ENCODE peak calls at places on chromosomes 2 and 18, in eight cellular contexts. One of them, this sample, is unnamed.

GRCh38 chr2:47735046-47735445 is 47.9 kb upstream of the MSH6 start:
- DNase-seq in NCI-H1105: no peak
- DNase-seq in stimulated activated CD4-positive, alpha-beta T cell treated with anti-CD3 and anti-CD28 coated beads, Interleukin-1b, Interleukin-23, amount 100 ng/mL, for 24 hours: no peak
- DNase-seq in NCI-H146: no peak
- DNase-seq in iris pigment epithelial cell: no peak
- DNase-seq in IMR-90: no peak
- DNase-seq in cerebellar nuclear complex: no peak
- DNase-seq in T-helper 9 cell: no peak
- DNase-seq in this sample: no peak

GRCh38 chr2:10260130-10260529 is 42.6 kb upstream of the HPCAL1 start:
- DNase-seq in NCI-H1105: no peak
- DNase-seq in stimulated activated CD4-positive, alpha-beta T cell treated with anti-CD3 and anti-CD28 coated beads, Interleukin-1b, Interleukin-23, amount 100 ng/mL, for 24 hours: no peak
- DNase-seq in NCI-H146: peak; percentile 37
- DNase-seq in iris pigment epithelial cell: no peak
- DNase-seq in IMR-90: no peak
- DNase-seq in cerebellar nuclear complex: no peak
- DNase-seq in T-helper 9 cell: no peak
- DNase-seq in this sample: no peak

GRCh38 chr2:31254237-31255203 is 20.6 kb downstream of the EHD3 start:
- DNase-seq in NCI-H1105: no peak
- DNase-seq in stimulated activated CD4-positive, alpha-beta T cell treated with anti-CD3 and anti-CD28 coated beads, Interleukin-1b, Interleukin-23, amount 100 ng/mL, for 24 hours: no peak
- DNase-seq in NCI-H146: no peak
- DNase-seq in iris pigment epithelial cell: no peak
- DNase-seq in IMR-90: no peak
- DNase-seq in cerebellar nuclear complex: no peak
- DNase-seq in T-helper 9 cell: no peak
- DNase-seq in this sample: no peak

GRCh38 chr18:68499141-68499540 is 215.8 kb downstream of the TMX3 start:
- DNase-seq in NCI-H1105: no peak
- DNase-seq in stimulated activated CD4-positive, alpha-beta T cell treated with anti-CD3 and anti-CD28 coated beads, Interleukin-1b, Interleukin-23, amount 100 ng/mL, for 24 hours: no peak
- DNase-seq in NCI-H146: no peak
- DNase-seq in iris pigment epithelial cell: no peak
- DNase-seq in IMR-90: no peak
- DNase-seq in cerebellar nuclear complex: no peak
- DNase-seq in T-helper 9 cell: no peak
- DNase-seq in this sample: no peak

GRCh38 chr2:64488050-64488974 is 34.4 kb downstream of the LGALSL start:
- DNase-seq in NCI-H1105: peak; percentile 43
- DNase-seq in stimulated activated CD4-positive, alpha-beta T cell treated with anti-CD3 and anti-CD28 coated beads, Interleukin-1b, Interleukin-23, amount 100 ng/mL, for 24 hours: peak; percentile 74
- DNase-seq in NCI-H146: peak; percentile 52
- DNase-seq in iris pigment epithelial cell: peak; percentile 41
- DNase-seq in IMR-90: peak; percentile 42
- DNase-seq in cerebellar nuclear complex: no peak
- DNase-seq in T-helper 9 cell: peak; percentile 81
- DNase-seq in this sample: peak; percentile 59

GRCh38 chr2:121648611-121649401 is 456 bp downstream of the CLASP1 start:
- DNase-seq in NCI-H1105: peak; percentile 37
- DNase-seq in stimulated activated CD4-positive, alpha-beta T cell treated with anti-CD3 and anti-CD28 coated beads, Interleukin-1b, Interleukin-23, amount 100 ng/mL, for 24 hours: peak; percentile 35
- DNase-seq in NCI-H146: peak; percentile 86
- DNase-seq in iris pigment epithelial cell: peak; percentile 78
- DNase-seq in IMR-90: peak; percentile 65
- DNase-seq in cerebellar nuclear complex: no peak
- DNase-seq in T-helper 9 cell: peak; percentile 36
- DNase-seq in this sample: peak; percentile 65

GRCh38 chr2:180999274-180999964 is 19.0 kb downstream of the UBE2E3 start:
- DNase-seq in NCI-H1105: no peak
- DNase-seq in stimulated activated CD4-positive, alpha-beta T cell treated with anti-CD3 and anti-CD28 coated beads, Interleukin-1b, Interleukin-23, amount 100 ng/mL, for 24 hours: no peak
- DNase-seq in NCI-H146: no peak
- DNase-seq in iris pigment epithelial cell: peak; percentile 71
- DNase-seq in IMR-90: no peak
- DNase-seq in cerebellar nuclear complex: no peak
- DNase-seq in T-helper 9 cell: no peak
- DNase-seq in this sample: no peak

GRCh38 chr2:226063704-226064390 is 664.3 kb downstream of the NYAP2 start:
- DNase-seq in NCI-H1105: no peak
- DNase-seq in stimulated activated CD4-positive, alpha-beta T cell treated with anti-CD3 and anti-CD28 coated beads, Interleukin-1b, Interleukin-23, amount 100 ng/mL, for 24 hours: no peak
- DNase-seq in NCI-H146: no peak
- DNase-seq in iris pigment epithelial cell: peak; percentile 55
- DNase-seq in IMR-90: peak; percentile 69
- DNase-seq in cerebellar nuclear complex: no peak
- DNase-seq in T-helper 9 cell: no peak
- DNase-seq in this sample: peak; percentile 44

GRCh38 chr18:7329036-7329435 is 98.1 kb downstream of the LRRC30 start:
- DNase-seq in NCI-H1105: no peak
- DNase-seq in stimulated activated CD4-positive, alpha-beta T cell treated with anti-CD3 and anti-CD28 coated beads, Interleukin-1b, Interleukin-23, amount 100 ng/mL, for 24 hours: no peak
- DNase-seq in NCI-H146: no peak
- DNase-seq in iris pigment epithelial cell: peak; percentile 61
- DNase-seq in IMR-90: no peak
- DNase-seq in cerebellar nuclear complex: no peak
- DNase-seq in T-helper 9 cell: no peak
- DNase-seq in this sample: no peak

GRCh38 chr2:159832858-159833257 is 34.9 kb upstream of the CD302 start:
- DNase-seq in NCI-H1105: no peak
- DNase-seq in stimulated activated CD4-positive, alpha-beta T cell treated with anti-CD3 and anti-CD28 coated beads, Interleukin-1b, Interleukin-23, amount 100 ng/mL, for 24 hours: no peak
- DNase-seq in NCI-H146: no peak
- DNase-seq in iris pigment epithelial cell: no peak
- DNase-seq in IMR-90: no peak
- DNase-seq in cerebellar nuclear complex: no peak
- DNase-seq in T-helper 9 cell: no peak
- DNase-seq in this sample: no peak

GRCh38 chr2:30362468-30363081 is 84.5 kb upstream of the LCLAT1 start:
- DNase-seq in NCI-H1105: no peak
- DNase-seq in stimulated activated CD4-positive, alpha-beta T cell treated with anti-CD3 and anti-CD28 coated beads, Interleukin-1b, Interleukin-23, amount 100 ng/mL, for 24 hours: no peak
- DNase-seq in NCI-H146: no peak
- DNase-seq in iris pigment epithelial cell: peak; percentile 22
- DNase-seq in IMR-90: peak; percentile 70
- DNase-seq in cerebellar nuclear complex: no peak
- DNase-seq in T-helper 9 cell: no peak
- DNase-seq in this sample: no peak

GRCh38 chr2:1472350-1472749 is 59.1 kb downstream of the TPO start:
- DNase-seq in NCI-H1105: no peak
- DNase-seq in stimulated activated CD4-positive, alpha-beta T cell treated with anti-CD3 and anti-CD28 coated beads, Interleukin-1b, Interleukin-23, amount 100 ng/mL, for 24 hours: no peak
- DNase-seq in NCI-H146: no peak
- DNase-seq in iris pigment epithelial cell: no peak
- DNase-seq in IMR-90: no peak
- DNase-seq in cerebellar nuclear complex: no peak
- DNase-seq in T-helper 9 cell: no peak
- DNase-seq in this sample: no peak

GRCh38 chr2:101706121-101706818 is 8.8 kb downstream of the MAP4K4 start:
- DNase-seq in NCI-H1105: no peak
- DNase-seq in stimulated activated CD4-positive, alpha-beta T cell treated with anti-CD3 and anti-CD28 coated beads, Interleukin-1b, Interleukin-23, amount 100 ng/mL, for 24 hours: no peak
- DNase-seq in NCI-H146: no peak
- DNase-seq in iris pigment epithelial cell: no peak
- DNase-seq in IMR-90: no peak
- DNase-seq in cerebellar nuclear complex: no peak
- DNase-seq in T-helper 9 cell: no peak
- DNase-seq in this sample: no peak

GRCh38 chr2:62576276-62576939 is 70.4 kb upstream of the TMEM17 start:
- DNase-seq in NCI-H1105: no peak
- DNase-seq in stimulated activated CD4-positive, alpha-beta T cell treated with anti-CD3 and anti-CD28 coated beads, Interleukin-1b, Interleukin-23, amount 100 ng/mL, for 24 hours: no peak
- DNase-seq in NCI-H146: no peak
- DNase-seq in iris pigment epithelial cell: peak; percentile 19
- DNase-seq in IMR-90: no peak
- DNase-seq in cerebellar nuclear complex: no peak
- DNase-seq in T-helper 9 cell: no peak
- DNase-seq in this sample: peak; percentile 62

GRCh38 chr2:122851972-122852531 is 1096.6 kb downstream of the TSN start:
- DNase-seq in NCI-H1105: no peak
- DNase-seq in stimulated activated CD4-positive, alpha-beta T cell treated with anti-CD3 and anti-CD28 coated beads, Interleukin-1b, Interleukin-23, amount 100 ng/mL, for 24 hours: no peak
- DNase-seq in NCI-H146: no peak
- DNase-seq in iris pigment epithelial cell: no peak
- DNase-seq in IMR-90: no peak
- DNase-seq in cerebellar nuclear complex: no peak
- DNase-seq in T-helper 9 cell: no peak
- DNase-seq in this sample: peak; percentile 14

GRCh38 chr2:230784840-230785239 is 72.2 kb downstream of the CAB39 start:
- DNase-seq in NCI-H1105: no peak
- DNase-seq in stimulated activated CD4-positive, alpha-beta T cell treated with anti-CD3 and anti-CD28 coated beads, Interleukin-1b, Interleukin-23, amount 100 ng/mL, for 24 hours: no peak
- DNase-seq in NCI-H146: no peak
- DNase-seq in iris pigment epithelial cell: no peak
- DNase-seq in IMR-90: no peak
- DNase-seq in cerebellar nuclear complex: no peak
- DNase-seq in T-helper 9 cell: no peak
- DNase-seq in this sample: no peak

GRCh38 chr2:48852938-48853337 is 97.4 kb upstream of the LHCGR start:
- DNase-seq in NCI-H1105: no peak
- DNase-seq in stimulated activated CD4-positive, alpha-beta T cell treated with anti-CD3 and anti-CD28 coated beads, Interleukin-1b, Interleukin-23, amount 100 ng/mL, for 24 hours: no peak
- DNase-seq in NCI-H146: no peak
- DNase-seq in iris pigment epithelial cell: peak; percentile 88
- DNase-seq in IMR-90: peak; percentile 97
- DNase-seq in cerebellar nuclear complex: no peak
- DNase-seq in T-helper 9 cell: no peak
- DNase-seq in this sample: peak; percentile 51

GRCh38 chr2:120740765-120741513 is 5.3 kb downstream of the GLI2 start:
- DNase-seq in NCI-H1105: no peak
- DNase-seq in stimulated activated CD4-positive, alpha-beta T cell treated with anti-CD3 and anti-CD28 coated beads, Interleukin-1b, Interleukin-23, amount 100 ng/mL, for 24 hours: no peak
- DNase-seq in NCI-H146: no peak
- DNase-seq in iris pigment epithelial cell: no peak
- DNase-seq in IMR-90: peak; percentile 41
- DNase-seq in cerebellar nuclear complex: no peak
- DNase-seq in T-helper 9 cell: no peak
- DNase-seq in this sample: peak; percentile 53

GRCh38 chr18:50266248-50266704 is at the start of gene CFAP53:
- DNase-seq in NCI-H1105: peak; percentile 89
- DNase-seq in stimulated activated CD4-positive, alpha-beta T cell treated with anti-CD3 and anti-CD28 coated beads, Interleukin-1b, Interleukin-23, amount 100 ng/mL, for 24 hours: peak; percentile 83
- DNase-seq in NCI-H146: peak; percentile 96
- DNase-seq in iris pigment epithelial cell: peak; percentile 93
- DNase-seq in IMR-90: peak; percentile 84
- DNase-seq in cerebellar nuclear complex: no peak
- DNase-seq in T-helper 9 cell: peak; percentile 67
- DNase-seq in this sample: peak; percentile 90

GRCh38 chr2:43818761-43819160 is 19.9 kb downstream of the ABCG5 start:
- DNase-seq in NCI-H1105: no peak
- DNase-seq in stimulated activated CD4-positive, alpha-beta T cell treated with anti-CD3 and anti-CD28 coated beads, Interleukin-1b, Interleukin-23, amount 100 ng/mL, for 24 hours: no peak
- DNase-seq in NCI-H146: no peak
- DNase-seq in iris pigment epithelial cell: peak; percentile 69
- DNase-seq in IMR-90: peak; percentile 74
- DNase-seq in cerebellar nuclear complex: no peak
- DNase-seq in T-helper 9 cell: no peak
- DNase-seq in this sample: peak; percentile 54

GRCh38 chr2:126864861-126865260 is 33.8 kb upstream of the TEX51 start:
- DNase-seq in NCI-H1105: no peak
- DNase-seq in stimulated activated CD4-positive, alpha-beta T cell treated with anti-CD3 and anti-CD28 coated beads, Interleukin-1b, Interleukin-23, amount 100 ng/mL, for 24 hours: no peak
- DNase-seq in NCI-H146: no peak
- DNase-seq in iris pigment epithelial cell: no peak
- DNase-seq in IMR-90: no peak
- DNase-seq in cerebellar nuclear complex: no peak
- DNase-seq in T-helper 9 cell: no peak
- DNase-seq in this sample: no peak

GRCh38 chr2:5453648-5454390 is 238.4 kb upstream of the SOX11 start:
- DNase-seq in NCI-H1105: no peak
- DNase-seq in stimulated activated CD4-positive, alpha-beta T cell treated with anti-CD3 and anti-CD28 coated beads, Interleukin-1b, Interleukin-23, amount 100 ng/mL, for 24 hours: no peak
- DNase-seq in NCI-H146: no peak
- DNase-seq in iris pigment epithelial cell: peak; percentile 43
- DNase-seq in IMR-90: peak; percentile 31
- DNase-seq in cerebellar nuclear complex: no peak
- DNase-seq in T-helper 9 cell: no peak
- DNase-seq in this sample: peak; percentile 0

GRCh38 chr2:179991344-179991743 is 15.8 kb downstream of the CWC22 start:
- DNase-seq in NCI-H1105: no peak
- DNase-seq in stimulated activated CD4-positive, alpha-beta T cell treated with anti-CD3 and anti-CD28 coated beads, Interleukin-1b, Interleukin-23, amount 100 ng/mL, for 24 hours: no peak
- DNase-seq in NCI-H146: peak; percentile 14
- DNase-seq in iris pigment epithelial cell: no peak
- DNase-seq in IMR-90: no peak
- DNase-seq in cerebellar nuclear complex: no peak
- DNase-seq in T-helper 9 cell: no peak
- DNase-seq in this sample: no peak

GRCh38 chr2:120749506-120750431 is 14.1 kb downstream of the GLI2 start:
- DNase-seq in NCI-H1105: no peak
- DNase-seq in stimulated activated CD4-positive, alpha-beta T cell treated with anti-CD3 and anti-CD28 coated beads, Interleukin-1b, Interleukin-23, amount 100 ng/mL, for 24 hours: no peak
- DNase-seq in NCI-H146: no peak
- DNase-seq in iris pigment epithelial cell: no peak
- DNase-seq in IMR-90: peak; percentile 58
- DNase-seq in cerebellar nuclear complex: no peak
- DNase-seq in T-helper 9 cell: no peak
- DNase-seq in this sample: peak; percentile 88